ENCODE peak calls at places on chromosomes 4 and X, in seven cellular contexts. Q, O, N, R, J, Z and D are unnamed samples.

GRCh38 chr4:110055014-110055768 is 142.5 kb downstream of the EGF start:
- DNase-seq in N (no peak), O (no peak), J (no peak), Q (peak; percentile 65), R (peak; percentile 35), Z (no peak), D (no peak)

GRCh38 chrX:9492901-9493300 is 28.0 kb downstream of the TBL1X start:
- DNase-seq in O (no peak), J (no peak), Z (no peak), Q (no peak), R (no peak), N (no peak), D (no peak)

GRCh38 chr4:182023469-182023868 is 219.7 kb upstream of the TENM3 start:
- DNase-seq in O (no peak), R (no peak), Q (no peak), N (no peak), J (no peak), Z (no peak), D (no peak)

GRCh38 chrX:33183366-33183765 is 28.0 kb downstream of the DMD start:
- DNase-seq in N (no peak), J (no peak), Q (no peak), O (peak; percentile 51), Z (peak; percentile 50), R (no peak), D (peak; percentile 62)

GRCh38 chr4:42152507-42153504 is at the start of gene BEND4:
- DNase-seq in Q (no peak), O (no peak), Z (no peak), R (no peak), N (no peak), J (no peak), D (peak; percentile 78)

GRCh38 chrX:39714471-39714870 is 383.3 kb downstream of the BCOR start:
- DNase-seq in Z (no peak), R (no peak), N (no peak), Q (no peak), J (no peak), O (no peak), D (no peak)

GRCh38 chrX:118383120-118383519 is 37.2 kb downstream of the WDR44 start:
- DNase-seq in O (no peak), Q (no peak), J (no peak), N (no peak), R (no peak), Z (no peak), D (no peak)

GRCh38 chr4:48103483-48104139 is 30.4 kb downstream of the TXK start:
- DNase-seq in R (no peak), J (no peak), Z (no peak), N (no peak), O (no peak), Q (no peak), D (no peak)

GRCh38 chrX:97850911-97851310 is 967.2 kb downstream of the RPA4 start:
- DNase-seq in Z (no peak), Q (no peak), J (no peak), O (no peak), N (no peak), R (peak; percentile 55), D (no peak)

GRCh38 chrX:17643528-17643927 is 93.8 kb upstream of the SCML1 start:
- DNase-seq in Q (no peak), R (no peak), N (no peak), O (no peak), J (no peak), Z (no peak), D (no peak)

GRCh38 chrX:145910017-145910416 is 92.4 kb downstream of the SLITRK2 start:
- DNase-seq in Q (no peak), R (peak; percentile 4), N (no peak), O (no peak), J (no peak), Z (no peak), D (no peak)

GRCh38 chr4:1885414-1885813 is 14.2 kb downstream of the NSD2 start:
- DNase-seq in N (no peak), O (no peak), Z (no peak), R (no peak), Q (no peak), J (no peak), D (no peak)

GRCh38 chrX:79182616-79183015 is 38.1 kb downstream of the GPR174 start:
- DNase-seq in O (no peak), Z (no peak), N (no peak), Q (no peak), R (no peak), J (no peak), D (peak; percentile 38)

GRCh38 chr4:171342646-171343045 is 470.6 kb upstream of the GALNTL6 start:
- DNase-seq in Q (no peak), R (no peak), N (no peak), O (no peak), J (no peak), Z (no peak), D (no peak)

GRCh38 chrX:72498782-72499181 is 73.9 kb downstream of the HDAC8 start:
- DNase-seq in N (no peak), O (no peak), Q (no peak), R (no peak), J (no peak), Z (peak; percentile 3), D (no peak)

GRCh38 chrX:31714797-31715196 is 643.0 kb upstream of the FTHL17 start:
- DNase-seq in O (no peak), R (no peak), J (no peak), N (no peak), Q (no peak), Z (no peak), D (no peak)

GRCh38 chrX:46819136-46819535 is 17.7 kb upstream of the RP2 start:
- DNase-seq in O (no peak), Q (no peak), J (no peak), Z (no peak), R (no peak), N (no peak), D (no peak)

GRCh38 chr4:57682275-57682674 is 572.1 kb upstream of the IGFBP7 start:
- DNase-seq in N (no peak), Z (no peak), O (no peak), J (no peak), R (no peak), Q (no peak), D (no peak)

GRCh38 chrX:69991685-69992084 is 58.1 kb downstream of the AWAT2 start:
- DNase-seq in J (no peak), R (no peak), Z (no peak), O (no peak), N (no peak), Q (no peak), D (no peak)

GRCh38 chr4:7960790-7961655 is 21.4 kb upstream of the AFAP1 start:
- DNase-seq in N (peak; percentile 28), O (peak; percentile 99), Q (peak; percentile 94), Z (peak; percentile 99), R (peak; percentile 37), J (no peak), D (peak; percentile 61)

GRCh38 chrX:12446342-12447075 is 308.2 kb downstream of the FRMPD4 start:
- DNase-seq in J (no peak), Z (peak; percentile 74), O (peak; percentile 30), R (peak; percentile 38), N (no peak), Q (no peak), D (no peak)

GRCh38 chr4:10781805-10782204 is 97.2 kb upstream of the CLNK start:
- DNase-seq in J (no peak), Q (no peak), O (no peak), R (no peak), N (no peak), Z (no peak), D (no peak)
- H3K4me3 ChIP-seq in J (no peak overlapping the region), Q (no peak overlapping the region), O (no peak overlapping the region), R (no peak overlapping the region), N (no peak overlapping the region), Z (no peak overlapping the region), D (no peak overlapping the region)

DNA sequence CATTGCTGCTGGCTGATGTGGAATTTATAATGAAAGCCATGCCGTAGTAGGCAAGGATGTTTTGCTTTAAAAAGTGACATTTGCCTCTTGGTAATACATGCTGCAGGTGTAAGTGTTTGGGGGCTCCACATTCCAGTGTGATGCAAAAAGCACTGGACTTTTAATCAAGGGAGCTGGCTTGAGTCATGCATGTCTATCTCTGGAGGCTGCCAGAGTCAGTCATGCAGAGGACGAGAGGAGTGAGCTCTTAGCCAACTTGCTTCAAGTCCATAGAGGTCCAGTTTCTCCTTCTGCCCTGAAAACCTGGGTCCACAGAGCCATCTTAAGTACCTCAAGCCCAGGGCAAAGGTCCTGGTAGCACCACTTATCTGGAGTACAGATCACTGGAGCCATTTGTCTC is 11.6 kb upstream of the CXCL13 start:
- DNase-seq in J (no peak), Q (peak; percentile 39), Z (no peak), R (no peak), N (no peak), O (no peak), D (no peak)
- H3K4me3 ChIP-seq in J (no peak overlapping the region), Q (no peak overlapping the region), Z (no peak overlapping the region), R (no peak overlapping the region), N (no peak overlapping the region), O (no peak overlapping the region), D (no peak overlapping the region)

GRCh38 chr4:183171484-183172267 is 72.6 kb downstream of the WWC2 start:
- DNase-seq in N (no peak), J (no peak), R (peak; percentile 66), Q (no peak), Z (no peak), O (no peak), D (no peak)
- H3K4me3 ChIP-seq in N (no peak overlapping the region), J (no peak overlapping the region), R (no peak overlapping the region), Q (no peak overlapping the region), Z (no peak overlapping the region), O (no peak overlapping the region), D (no peak overlapping the region)

GRCh38 chrX:71095033-71095432 is 618 bp upstream of the FOXO4 start:
- DNase-seq in J (no peak), R (no peak), Z (no peak), O (no peak), Q (no peak), N (no peak), D (no peak)

GRCh38 chrX:71098302-71098701 is 2.7 kb downstream of the FOXO4 start:
- DNase-seq in O (peak; percentile 29), Q (no peak), J (peak; percentile 78), N (peak; percentile 75), R (peak; percentile 42), Z (peak; percentile 56), D (peak; percentile 64)

GRCh38 chrX:71095555-71095970 is at the start of gene FOXO4:
- DNase-seq in O (peak; percentile 83), J (peak; percentile 89), Z (peak; percentile 91), R (peak; percentile 84), Q (peak; percentile 44), N (peak; percentile 91), D (peak; percentile 82)

GRCh38 chrX:71096702-71097032 is 1.0 kb downstream of the FOXO4 start:
- DNase-seq in N (no peak), J (no peak), O (no peak), Q (no peak), R (no peak), Z (no peak), D (no peak)

DNA sequence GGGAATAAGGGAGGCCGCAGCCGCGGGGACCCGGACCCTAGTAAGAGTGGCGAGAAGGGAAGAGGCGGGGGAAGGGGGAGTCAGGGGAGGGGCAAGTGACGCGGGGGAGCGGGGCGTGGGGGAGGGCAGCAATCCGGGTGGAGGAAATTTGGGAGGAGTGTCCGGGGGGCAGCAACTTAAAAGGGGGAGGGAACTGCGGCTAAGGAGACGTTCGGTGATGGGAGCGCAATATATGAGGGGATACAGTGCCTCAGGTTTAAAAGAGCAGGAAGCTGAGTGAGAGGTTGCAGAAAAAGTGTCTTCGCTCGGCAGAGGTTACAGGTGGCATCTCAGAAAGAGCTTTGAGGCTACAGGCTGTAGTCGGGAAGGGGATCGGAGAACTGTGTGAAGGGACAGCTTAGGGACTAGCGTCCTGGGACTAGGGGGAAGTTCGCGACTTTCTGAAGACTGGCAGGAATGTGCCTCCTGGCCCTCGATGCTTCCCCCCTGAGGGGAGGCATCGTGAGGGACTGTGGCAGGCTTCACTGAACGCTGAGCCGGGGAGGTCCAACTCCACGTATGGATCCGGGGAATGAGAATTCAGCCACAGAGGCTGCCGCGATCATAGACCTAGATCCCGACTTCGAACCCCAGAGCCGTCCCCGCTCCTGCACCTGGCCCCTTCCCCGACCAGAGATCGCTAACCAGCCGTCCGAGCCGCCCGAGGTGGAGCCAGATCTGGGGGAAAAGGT is 485 bp downstream of the FOXO4 start:
- DNase-seq in Z (no peak), O (no peak), J (no peak), Q (no peak), R (peak; percentile 26), N (peak; percentile 73), D (peak; percentile 78)
- H3K4me3 ChIP-seq in Z (peak overlapping the region; percentile 60), O (peak overlapping the region; percentile 58), J (peak overlapping the region; percentile 62), Q (peak overlapping the region; percentile 48), R (peak overlapping the region; percentile 83), N (peak overlapping the region; percentile 70), D (peak overlapping the region; percentile 56)